ENCODE peak calls at places on chromosomes 16 and 17, in ten cellular contexts. One of them, this sample, is unnamed.

GRCh38 chr16:24010440-24011089 is 174.8 kb downstream of the PRKCB start:
- ATAC-seq in stimulated activated naive CD8-positive, alpha-beta T cell treated with anti-CD3 and anti-CD28 coated beads, Interleukin-15, amount 100 ng/mL, for 72 hours: peak
- ATAC-seq in natural killer cell: peak
- ATAC-seq in left ventricle myocardium superior: peak
- ATAC-seq in heart left ventricle: peak
- ATAC-seq in lung: peak
- ATAC-seq in effector memory CD8-positive, alpha-beta T cell: peak
- ATAC-seq in CD4-positive, alpha-beta T cell: peak
- ATAC-seq in heart right ventricle: no peak
- ATAC-seq in psoas muscle: no peak
- ATAC-seq in this sample: peak

GRCh38 chr17:42798011-42798382 is 507 bp downstream of the COA3 start:
- ATAC-seq in stimulated activated naive CD8-positive, alpha-beta T cell treated with anti-CD3 and anti-CD28 coated beads, Interleukin-15, amount 100 ng/mL, for 72 hours: no peak
- ATAC-seq in natural killer cell: no peak
- ATAC-seq in left ventricle myocardium superior: no peak
- ATAC-seq in heart left ventricle: no peak
- ATAC-seq in lung: no peak
- ATAC-seq in effector memory CD8-positive, alpha-beta T cell: no peak
- ATAC-seq in CD4-positive, alpha-beta T cell: no peak
- ATAC-seq in heart right ventricle: no peak
- ATAC-seq in psoas muscle: peak
- ATAC-seq in this sample: no peak

GRCh38 chr17:32020943-32021617 is 13.9 kb downstream of the LRRC37B start:
- ATAC-seq in stimulated activated naive CD8-positive, alpha-beta T cell treated with anti-CD3 and anti-CD28 coated beads, Interleukin-15, amount 100 ng/mL, for 72 hours: no peak
- ATAC-seq in natural killer cell: no peak
- ATAC-seq in left ventricle myocardium superior: no peak
- ATAC-seq in heart left ventricle: no peak
- ATAC-seq in lung: no peak
- ATAC-seq in effector memory CD8-positive, alpha-beta T cell: no peak
- ATAC-seq in CD4-positive, alpha-beta T cell: no peak
- ATAC-seq in heart right ventricle: no peak
- ATAC-seq in psoas muscle: peak
- ATAC-seq in this sample: no peak

GRCh38 chr17:50361561-50362480 is 11.2 kb downstream of the MRPL27 start:
- ATAC-seq in stimulated activated naive CD8-positive, alpha-beta T cell treated with anti-CD3 and anti-CD28 coated beads, Interleukin-15, amount 100 ng/mL, for 72 hours: peak
- ATAC-seq in natural killer cell: peak
- ATAC-seq in left ventricle myocardium superior: peak
- ATAC-seq in heart left ventricle: peak
- ATAC-seq in lung: peak
- ATAC-seq in effector memory CD8-positive, alpha-beta T cell: peak
- ATAC-seq in CD4-positive, alpha-beta T cell: peak
- ATAC-seq in heart right ventricle: no peak
- ATAC-seq in psoas muscle: peak
- ATAC-seq in this sample: peak

GRCh38 chr17:74347646-74348045 is 14.0 kb downstream of the BTBD17 start:
- ATAC-seq in stimulated activated naive CD8-positive, alpha-beta T cell treated with anti-CD3 and anti-CD28 coated beads, Interleukin-15, amount 100 ng/mL, for 72 hours: no peak
- ATAC-seq in natural killer cell: no peak
- ATAC-seq in left ventricle myocardium superior: no peak
- ATAC-seq in heart left ventricle: no peak
- ATAC-seq in lung: no peak
- ATAC-seq in effector memory CD8-positive, alpha-beta T cell: no peak
- ATAC-seq in CD4-positive, alpha-beta T cell: no peak
- ATAC-seq in heart right ventricle: no peak
- ATAC-seq in psoas muscle: no peak
- ATAC-seq in this sample: no peak

GRCh38 chr17:50080827-50081226 is 14.3 kb upstream of the PDK2 start:
- ATAC-seq in stimulated activated naive CD8-positive, alpha-beta T cell treated with anti-CD3 and anti-CD28 coated beads, Interleukin-15, amount 100 ng/mL, for 72 hours: no peak
- ATAC-seq in natural killer cell: no peak
- ATAC-seq in left ventricle myocardium superior: peak
- ATAC-seq in heart left ventricle: peak
- ATAC-seq in lung: no peak
- ATAC-seq in effector memory CD8-positive, alpha-beta T cell: no peak
- ATAC-seq in CD4-positive, alpha-beta T cell: no peak
- ATAC-seq in heart right ventricle: peak
- ATAC-seq in psoas muscle: peak
- ATAC-seq in this sample: no peak

GRCh38 chr16:54447606-54448440 is 161.2 kb upstream of the IRX3 start:
- ATAC-seq in stimulated activated naive CD8-positive, alpha-beta T cell treated with anti-CD3 and anti-CD28 coated beads, Interleukin-15, amount 100 ng/mL, for 72 hours: no peak
- ATAC-seq in natural killer cell: no peak
- ATAC-seq in left ventricle myocardium superior: no peak
- ATAC-seq in heart left ventricle: peak
- ATAC-seq in lung: no peak
- ATAC-seq in effector memory CD8-positive, alpha-beta T cell: no peak
- ATAC-seq in CD4-positive, alpha-beta T cell: no peak
- ATAC-seq in heart right ventricle: no peak
- ATAC-seq in psoas muscle: peak
- ATAC-seq in this sample: peak

GRCh38 chr17:76872221-76872873 is 4.1 kb downstream of the MGAT5B start:
- ATAC-seq in stimulated activated naive CD8-positive, alpha-beta T cell treated with anti-CD3 and anti-CD28 coated beads, Interleukin-15, amount 100 ng/mL, for 72 hours: peak
- ATAC-seq in natural killer cell: no peak
- ATAC-seq in left ventricle myocardium superior: no peak
- ATAC-seq in heart left ventricle: no peak
- ATAC-seq in lung: no peak
- ATAC-seq in effector memory CD8-positive, alpha-beta T cell: peak
- ATAC-seq in CD4-positive, alpha-beta T cell: peak
- ATAC-seq in heart right ventricle: no peak
- ATAC-seq in psoas muscle: no peak
- ATAC-seq in this sample: peak

GRCh38 chr16:58195344-58195743 is 2.6 kb downstream of the CSNK2A2 start:
- ATAC-seq in stimulated activated naive CD8-positive, alpha-beta T cell treated with anti-CD3 and anti-CD28 coated beads, Interleukin-15, amount 100 ng/mL, for 72 hours: no peak
- ATAC-seq in natural killer cell: no peak
- ATAC-seq in left ventricle myocardium superior: no peak
- ATAC-seq in heart left ventricle: no peak
- ATAC-seq in lung: no peak
- ATAC-seq in effector memory CD8-positive, alpha-beta T cell: no peak
- ATAC-seq in CD4-positive, alpha-beta T cell: no peak
- ATAC-seq in heart right ventricle: no peak
- ATAC-seq in psoas muscle: no peak
- ATAC-seq in this sample: no peak

GRCh38 chr17:58094118-58094517 is 10.9 kb downstream of the DYNLL2 start:
- ATAC-seq in stimulated activated naive CD8-positive, alpha-beta T cell treated with anti-CD3 and anti-CD28 coated beads, Interleukin-15, amount 100 ng/mL, for 72 hours: no peak
- ATAC-seq in natural killer cell: no peak
- ATAC-seq in left ventricle myocardium superior: no peak
- ATAC-seq in heart left ventricle: no peak
- ATAC-seq in lung: no peak
- ATAC-seq in effector memory CD8-positive, alpha-beta T cell: no peak
- ATAC-seq in CD4-positive, alpha-beta T cell: no peak
- ATAC-seq in heart right ventricle: no peak
- ATAC-seq in psoas muscle: no peak
- ATAC-seq in this sample: no peak

GRCh38 chr17:9714801-9715200 is 69.5 kb downstream of the USP43 start:
- ATAC-seq in stimulated activated naive CD8-positive, alpha-beta T cell treated with anti-CD3 and anti-CD28 coated beads, Interleukin-15, amount 100 ng/mL, for 72 hours: no peak
- ATAC-seq in natural killer cell: no peak
- ATAC-seq in left ventricle myocardium superior: no peak
- ATAC-seq in heart left ventricle: no peak
- ATAC-seq in lung: no peak
- ATAC-seq in effector memory CD8-positive, alpha-beta T cell: no peak
- ATAC-seq in CD4-positive, alpha-beta T cell: no peak
- ATAC-seq in heart right ventricle: no peak
- ATAC-seq in psoas muscle: no peak
- ATAC-seq in this sample: no peak

GRCh38 chr16:85192736-85193493 is 80.6 kb upstream of the CIBAR2 start:
- ATAC-seq in stimulated activated naive CD8-positive, alpha-beta T cell treated with anti-CD3 and anti-CD28 coated beads, Interleukin-15, amount 100 ng/mL, for 72 hours: no peak
- ATAC-seq in natural killer cell: no peak
- ATAC-seq in left ventricle myocardium superior: no peak
- ATAC-seq in heart left ventricle: no peak
- ATAC-seq in lung: no peak
- ATAC-seq in effector memory CD8-positive, alpha-beta T cell: no peak
- ATAC-seq in CD4-positive, alpha-beta T cell: no peak
- ATAC-seq in heart right ventricle: no peak
- ATAC-seq in psoas muscle: no peak
- ATAC-seq in this sample: no peak

GRCh38 chr17:83091257-83092141 is 12.1 kb downstream of the METRNL start:
- ATAC-seq in stimulated activated naive CD8-positive, alpha-beta T cell treated with anti-CD3 and anti-CD28 coated beads, Interleukin-15, amount 100 ng/mL, for 72 hours: no peak
- ATAC-seq in natural killer cell: no peak
- ATAC-seq in left ventricle myocardium superior: peak
- ATAC-seq in heart left ventricle: peak
- ATAC-seq in lung: peak
- ATAC-seq in effector memory CD8-positive, alpha-beta T cell: no peak
- ATAC-seq in CD4-positive, alpha-beta T cell: no peak
- ATAC-seq in heart right ventricle: peak
- ATAC-seq in psoas muscle: peak
- ATAC-seq in this sample: peak

GRCh38 chr16:18796377-18796776 is 5.0 kb downstream of the ARL6IP1 start:
- ATAC-seq in stimulated activated naive CD8-positive, alpha-beta T cell treated with anti-CD3 and anti-CD28 coated beads, Interleukin-15, amount 100 ng/mL, for 72 hours: no peak
- ATAC-seq in natural killer cell: no peak
- ATAC-seq in left ventricle myocardium superior: no peak
- ATAC-seq in heart left ventricle: no peak
- ATAC-seq in lung: no peak
- ATAC-seq in effector memory CD8-positive, alpha-beta T cell: no peak
- ATAC-seq in CD4-positive, alpha-beta T cell: no peak
- ATAC-seq in heart right ventricle: no peak
- ATAC-seq in psoas muscle: no peak
- ATAC-seq in this sample: no peak

GRCh38 chr17:48153711-48154642 is 46.4 kb downstream of the SNX11 start:
- ATAC-seq in stimulated activated naive CD8-positive, alpha-beta T cell treated with anti-CD3 and anti-CD28 coated beads, Interleukin-15, amount 100 ng/mL, for 72 hours: no peak
- ATAC-seq in natural killer cell: no peak
- ATAC-seq in left ventricle myocardium superior: no peak
- ATAC-seq in heart left ventricle: no peak
- ATAC-seq in lung: no peak
- ATAC-seq in effector memory CD8-positive, alpha-beta T cell: no peak
- ATAC-seq in CD4-positive, alpha-beta T cell: no peak
- ATAC-seq in heart right ventricle: no peak
- ATAC-seq in psoas muscle: no peak
- ATAC-seq in this sample: no peak